ENCODE peak calls at places on chromosomes 13 and 19, in nine cellular contexts. C is right cardiac atrium; K is effector memory CD4-positive, alpha-beta T cell; W is NCI-H345; S is endothelial cell; P is immature natural killer cell; H is CD8-positive, alpha-beta T cell; J is mesendoderm; T is right lobe of liver. E is an unnamed sample.

GRCh38 chr13:107138987-107139386 is 571.0 kb upstream of the ARGLU1 start:
- DNase-seq in C (no peak), K (no peak), W (no peak), S (no peak), P (no peak), H (no peak), J (no peak), T (no peak), E (no peak)

GRCh38 chr13:97235549-97236206 is 13.5 kb downstream of the MBNL2 start:
- DNase-seq in C (peak), K (no peak), W (no peak), S (no peak), P (no peak), H (no peak), J (no peak), T (no peak), E (no peak)

GRCh38 chr13:31733066-31733465 is 6.3 kb upstream of the RXFP2 start:
- DNase-seq in C (no peak), K (no peak), W (no peak), S (no peak), P (no peak), H (no peak), J (peak), T (no peak), E (no peak)

GRCh38 chr13:39035204-39035603 is 2.7 kb downstream of the PROSER1 start:
- DNase-seq in C (no peak), K (no peak), W (no peak), S (no peak), P (no peak), H (no peak), J (peak), T (no peak), E (no peak)

GRCh38 chr19:11767633-11768133 is 883 bp downstream of the ZNF441 start:
- DNase-seq in C (peak), K (no peak), W (no peak), S (no peak), P (peak), H (peak), J (peak), T (peak), E (peak)

GRCh38 chr13:40624338-40624737 is 42.1 kb downstream of the FOXO1 start:
- DNase-seq in C (no peak), K (no peak), W (no peak), S (no peak), P (no peak), H (no peak), J (peak), T (no peak), E (no peak)

GRCh38 chr13:47628666-47629065 is 372.4 kb downstream of the SUCLA2 start:
- DNase-seq in C (no peak), K (no peak), W (no peak), S (no peak), P (no peak), H (no peak), J (no peak), T (no peak), E (no peak)

GRCh38 chr13:97109841-97110492 is 112.2 kb upstream of the MBNL2 start:
- DNase-seq in C (peak), K (peak), W (peak), S (peak), P (peak), H (peak), J (peak), T (peak), E (peak)

GRCh38 chr13:60398438-60398891 is 1.4 kb downstream of the TDRD3 start:
- DNase-seq in C (no peak), K (no peak), W (no peak), S (no peak), P (no peak), H (no peak), J (no peak), T (no peak), E (no peak)

GRCh38 chr19:18023596-18024212 is 15.7 kb downstream of the ARRDC2 start:
- DNase-seq in C (peak), K (peak), W (no peak), S (peak), P (no peak), H (peak), J (no peak), T (peak), E (no peak)

GRCh38 chr19:10553943-10554381 is 10.3 kb downstream of the ATG4D start:
- DNase-seq in C (no peak), K (peak), W (no peak), S (no peak), P (peak), H (peak), J (no peak), T (no peak), E (no peak)

GRCh38 chr19:10155834-10156233 is 36.1 kb upstream of the EIF3G start:
- DNase-seq in C (no peak), K (no peak), W (no peak), S (no peak), P (no peak), H (no peak), J (no peak), T (no peak), E (no peak)

GRCh38 chr13:101965096-101965495 is 436.8 kb downstream of the FGF14 start:
- DNase-seq in C (no peak), K (no peak), W (no peak), S (no peak), P (no peak), H (no peak), J (no peak), T (no peak), E (no peak)

GRCh38 chr13:75675421-75675820 is 39.3 kb downstream of the LMO7 start:
- DNase-seq in C (no peak), K (no peak), W (no peak), S (no peak), P (no peak), H (no peak), J (no peak), T (no peak), E (no peak)

GRCh38 chr13:114108894-114109293 is 23.5 kb downstream of the RASA3 start:
- DNase-seq in C (peak), K (no peak), W (no peak), S (no peak), P (no peak), H (no peak), J (no peak), T (peak), E (no peak)

GRCh38 chr19:2782357-2782935 is 627 bp downstream of the SGTA start:
- DNase-seq in C (no peak), K (no peak), W (no peak), S (no peak), P (no peak), H (no peak), J (peak), T (no peak), E (no peak)

GRCh38 chr13:22926176-22927007 is 254.4 kb upstream of the SGCG start:
- DNase-seq in C (peak), K (no peak), W (no peak), S (peak), P (no peak), H (no peak), J (peak), T (no peak), E (no peak)

GRCh38 chr19:6963937-6964336 is 57.3 kb downstream of the MBD3L2B start:
- DNase-seq in C (no peak), K (no peak), W (no peak), S (no peak), P (peak), H (peak), J (no peak), T (no peak), E (no peak)

GRCh38 chr13:48126944-48127814 is 32.3 kb upstream of the MED4 start:
- DNase-seq in C (peak), K (peak), W (peak), S (peak), P (peak), H (peak), J (peak), T (peak), E (no peak)

GRCh38 chr13:40963927-40964326 is 55.2 kb downstream of the ELF1 start:
- DNase-seq in C (no peak), K (no peak), W (no peak), S (no peak), P (no peak), H (no peak), J (peak), T (no peak), E (no peak)

GRCh38 chr13:95480131-95480545 is 72.4 kb upstream of the CLDN10 start:
- DNase-seq in C (peak), K (no peak), W (no peak), S (no peak), P (no peak), H (no peak), J (no peak), T (no peak), E (no peak)

GRCh38 chr19:51521796-51522195 is 9.7 kb downstream of the SIGLEC6 start:
- DNase-seq in C (no peak), K (no peak), W (no peak), S (no peak), P (no peak), H (no peak), J (no peak), T (no peak), E (no peak)

GRCh38 chr13:110486061-110486780 is 75.3 kb downstream of the RAB20 start:
- DNase-seq in C (no peak), K (no peak), W (no peak), S (no peak), P (no peak), H (no peak), J (peak), T (no peak), E (no peak)

GRCh38 chr19:4015705-4016402 is 8.3 kb downstream of the PIAS4 start:
- DNase-seq in C (no peak), K (no peak), W (no peak), S (no peak), P (no peak), H (no peak), J (no peak), T (peak), E (peak)

GRCh38 chr19:6519289-6519688 is 11.5 kb upstream of the TNFSF9 start:
- DNase-seq in C (no peak), K (no peak), W (no peak), S (no peak), P (no peak), H (no peak), J (no peak), T (no peak), E (no peak)

GRCh38 chr19:50266896-50267295 is 62.3 kb downstream of the KCNC3 start:
- DNase-seq in C (no peak), K (no peak), W (no peak), S (no peak), P (no peak), H (no peak), J (peak), T (no peak), E (peak)

GRCh38 chr19:17686027-17686511 is 2.1 kb downstream of the UNC13A start:
- DNase-seq in C (no peak), K (no peak), W (no peak), S (no peak), P (no peak), H (no peak), J (peak), T (no peak), E (no peak)

GRCh38 chr13:25806304-25806974 is 245.4 kb downstream of the SHISA2 start:
- DNase-seq in C (no peak), K (no peak), W (no peak), S (no peak), P (no peak), H (no peak), J (no peak), T (no peak), E (no peak)

GRCh38 chr13:52760078-52760477 is 20.5 kb upstream of the CNMD start:
- DNase-seq in C (no peak), K (no peak), W (peak), S (no peak), P (no peak), H (no peak), J (no peak), T (no peak), E (no peak)

GRCh38 chr13:34156841-34157365 is 339.0 kb downstream of the RFC3 start:
- DNase-seq in C (peak), K (no peak), W (peak), S (no peak), P (no peak), H (no peak), J (peak), T (no peak), E (peak)

GRCh38 chr19:16726916-16727315 is 7.3 kb downstream of the NWD1 start:
- DNase-seq in C (no peak), K (no peak), W (no peak), S (no peak), P (no peak), H (no peak), J (no peak), T (no peak), E (no peak)

GRCh38 chr13:23849670-23850069 is 39.5 kb downstream of the MIPEP start:
- DNase-seq in C (no peak), K (no peak), W (no peak), S (no peak), P (no peak), H (no peak), J (no peak), T (no peak), E (no peak)

GRCh38 chr13:113904411-113904810 is 40.5 kb upstream of the GAS6 start:
- DNase-seq in C (peak), K (no peak), W (peak), S (peak), P (no peak), H (peak), J (peak), T (no peak), E (no peak)

GRCh38 chr13:43153436-43154082 is 130.2 kb downstream of the DNAJC15 start:
- DNase-seq in C (no peak), K (no peak), W (no peak), S (no peak), P (no peak), H (no peak), J (peak), T (no peak), E (peak)

GRCh38 chr13:104461049-104461448 is 1394.8 kb upstream of the SLC10A2 start:
- DNase-seq in C (no peak), K (no peak), W (no peak), S (no peak), P (no peak), H (no peak), J (no peak), T (no peak), E (no peak)

GRCh38 chr13:111623743-111624505 is 303.5 kb downstream of the TEX29 start:
- DNase-seq in C (no peak), K (no peak), W (no peak), S (no peak), P (no peak), H (no peak), J (no peak), T (peak), E (no peak)

GRCh38 chr19:1081301-1082164 is 13.6 kb downstream of the POLR2E start:
- DNase-seq in C (peak), K (no peak), W (peak), S (no peak), P (no peak), H (no peak), J (peak), T (no peak), E (no peak)

E was measured in Caco-2.